ENCODE peak calls at places on chromosomes 16 and 17, in four cellular contexts. M is upper lobe of right lung, W is tibial artery, R is IMR-90. J is an unnamed sample.
A peak's percentile ranks its signal among the peaks of the same experiment; 100 is the strongest.

GRCh38 chr16:1613240-1613639 is 1.1 kb downstream of the CRAMP1 start:
- DNase-seq in M (no peak), W (no peak), R (no peak), J (no peak)

GRCh38 chr16:25051446-25052160 is 36.4 kb upstream of the ARHGAP17 start:
- DNase-seq in M (no peak), W (no peak), R (peak; percentile 84), J (no peak)

GRCh38 chr16:89210904-89211515 is 6.5 kb upstream of the ZNF778 start:
- DNase-seq in M (no peak), W (no peak), R (peak; percentile 27), J (no peak)

GRCh38 chr17:45368661-45369060 is 51.8 kb upstream of the MAP3K14 start:
- DNase-seq in M (no peak), W (no peak), R (peak; percentile 92), J (no peak)

GRCh38 chr17:12406623-12407228 is 259.0 kb upstream of the MYOCD start:
- DNase-seq in M (no peak), W (no peak), R (peak; percentile 18), J (no peak)

GRCh38 chr17:57107498-57108101 is 22.6 kb downstream of the AKAP1 start:
- DNase-seq in M (peak; percentile 77), W (no peak), R (peak; percentile 42), J (no peak)

GRCh38 chr16:11258553-11259287 is 2.7 kb upstream of the SOCS1 start:
- DNase-seq in M (no peak), W (peak; percentile 82), R (no peak), J (no peak)

GRCh38 chr16:82195917-82196494 is 26.0 kb upstream of the MPHOSPH6 start:
- DNase-seq in M (no peak), W (no peak), R (no peak), J (no peak)

GRCh38 chr16:70725912-70726828 is 40.3 kb upstream of the MTSS2 start:
- DNase-seq in M (peak; percentile 80), W (no peak), R (peak; percentile 42), J (no peak)

GRCh38 chr17:7478276-7479138 is 924 bp downstream of the ZBTB4 start:
- DNase-seq in M (peak; percentile 85), W (peak; percentile 79), R (peak; percentile 18), J (no peak)

GRCh38 chr17:3961564-3962047 is 2.6 kb downstream of the ATP2A3 start:
- DNase-seq in M (no peak), W (no peak), R (no peak), J (no peak)

GRCh38 chr16:71537643-71538042 is 11.4 kb downstream of the CHST4 start:
- DNase-seq in M (no peak), W (no peak), R (peak; percentile 41), J (no peak)

GRCh38 chr17:36144014-36144413 is 32.4 kb downstream of the TBC1D3B start:
- DNase-seq in M (no peak), W (no peak), R (no peak), J (no peak)

GRCh38 chr16:3780570-3780969 is 63.2 kb upstream of the TRAP1 start:
- DNase-seq in M (no peak), W (no peak), R (peak; percentile 19), J (no peak)

GRCh38 chr16:65769055-65769465 is 597.4 kb upstream of the CDH5 start:
- DNase-seq in M (no peak), W (no peak), R (peak; percentile 59), J (no peak)

GRCh38 chr16:53504161-53504663 is 1.2 kb upstream of the AKTIP start:
- DNase-seq in M (peak; percentile 69), W (peak; percentile 84), R (peak; percentile 31), J (no peak)

GRCh38 chr16:79163666-79164377 is 436.7 kb downstream of the MAF start:
- DNase-seq in M (no peak), W (no peak), R (no peak), J (no peak)

DNA sequence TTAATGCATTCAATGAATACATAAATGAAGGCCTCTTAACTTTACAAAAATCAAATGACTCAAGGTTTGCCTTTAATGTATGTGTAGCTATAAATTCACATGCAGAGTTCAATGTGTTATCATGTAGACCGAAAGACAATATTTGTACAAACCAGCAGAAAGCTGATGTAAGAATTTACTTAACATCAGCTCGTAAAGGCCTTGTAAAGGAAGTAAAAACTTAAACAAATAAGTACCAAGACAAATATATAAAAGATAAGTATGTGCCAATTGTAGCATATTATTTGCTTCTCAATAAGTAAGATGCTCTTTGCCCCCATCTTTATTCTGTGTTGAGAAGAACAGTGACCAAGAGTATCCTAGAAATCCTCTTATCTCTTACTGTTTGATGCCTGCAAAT is 105.7 kb downstream of the SYCE1L start:
- DNase-seq in M (no peak), W (no peak), R (no peak), J (no peak)
- TF ChIP-seq CTCF in M (no peak), W (no peak), R (no peak), J (no peak)

GRCh38 chr17:82613283-82614094 is 34.8 kb downstream of the WDR45B start:
- DNase-seq in M (no peak), W (no peak), R (no peak), J (no peak)

GRCh38 chr17:82614095-82614631 is 34.1 kb downstream of the WDR45B start:
- DNase-seq in M (no peak), W (no peak), R (no peak), J (no peak)

GRCh38 chr17:82619211-82619610 is 29.0 kb downstream of the WDR45B start:
- DNase-seq in M (no peak), W (no peak), R (no peak), J (no peak)

GRCh38 chr17:82616021-82616703 is 32.1 kb downstream of the WDR45B start:
- DNase-seq in M (no peak), W (no peak), R (no peak), J (no peak)

DNA sequence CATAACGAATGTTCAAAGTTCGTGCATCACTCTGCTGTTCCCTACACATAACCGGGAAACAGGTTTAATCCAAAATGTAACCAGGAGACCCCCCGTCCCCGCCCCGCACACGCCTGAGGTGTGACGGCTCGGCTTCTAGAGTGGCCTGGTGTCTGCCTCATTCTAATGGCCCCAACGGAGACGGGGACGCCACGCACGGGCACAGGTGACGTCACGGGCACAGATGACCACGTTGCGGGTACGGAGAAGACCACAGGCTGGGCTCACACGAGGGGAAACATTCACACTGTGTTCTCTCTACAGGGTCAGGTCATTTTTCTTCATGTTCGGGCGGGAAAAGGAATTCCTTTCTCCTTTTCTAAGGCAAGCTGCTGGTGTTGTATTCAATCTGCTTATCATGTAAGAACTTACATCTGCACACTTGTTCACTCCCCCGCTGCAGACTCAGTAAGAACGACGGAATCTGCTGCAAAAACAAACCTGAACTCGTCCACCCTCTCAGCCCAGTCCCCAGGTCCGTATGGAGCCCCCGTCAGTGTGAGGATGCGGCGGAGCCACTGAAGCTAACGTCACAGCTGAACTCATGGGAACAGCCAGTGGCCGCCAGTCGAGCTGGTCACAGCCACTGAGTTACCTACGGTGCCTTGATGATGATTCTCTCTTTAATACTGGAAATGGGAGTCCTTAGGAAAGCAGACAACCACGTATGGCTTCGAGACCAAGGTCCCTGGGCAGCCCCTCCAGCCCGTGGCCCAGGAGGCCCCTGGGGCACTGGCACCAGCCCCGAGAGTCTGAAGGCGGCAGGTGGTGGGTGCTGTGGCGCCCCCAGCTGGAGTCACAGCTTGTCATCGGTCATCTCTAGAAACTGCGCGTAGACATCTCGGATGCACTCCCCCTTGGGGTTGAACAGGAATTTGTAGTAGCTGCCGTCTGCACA is 32.9 kb downstream of the WDR45B start:
- DNase-seq in M (no peak), W (no peak), R (no peak), J (no peak)
- TF ChIP-seq CTCF in M (no peak), W (no peak), R (no peak), J (no peak)

DNA sequence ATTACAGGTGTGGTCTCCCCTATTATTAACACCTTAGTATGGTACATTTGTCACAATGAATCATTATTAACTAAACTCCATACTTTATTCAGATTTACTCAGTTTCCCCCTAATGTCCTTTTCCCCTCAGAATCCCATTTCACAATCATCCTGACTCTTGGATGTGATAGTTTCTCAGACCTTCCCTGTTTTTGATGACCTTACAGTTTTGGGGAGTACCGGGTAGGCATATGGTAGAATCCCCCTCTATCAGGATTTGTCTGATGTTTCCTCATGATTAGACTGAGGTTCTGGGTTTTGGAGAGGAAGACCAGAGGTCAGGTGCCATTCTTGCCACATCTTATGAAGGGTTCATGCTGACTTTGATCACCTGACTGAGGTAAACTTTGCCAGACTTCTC is 6.0 kb upstream of the ASB16 start:
- DNase-seq in M (no peak), W (no peak), R (no peak), J (no peak)
- TF ChIP-seq CTCF in M (no peak), W (no peak), R (no peak), J (no peak)

GRCh38 chr17:49315551-49315951 is 46.5 kb downstream of the ZNF652 start:
- DNase-seq in M (peak; percentile 71), W (peak; percentile 81), R (peak; percentile 91), J (peak; percentile 87)
- TF ChIP-seq CTCF in M (peak; percentile 86), W (peak; percentile 80), R (peak; percentile 97), J (peak; percentile 85)

GRCh38 chr17:31019004-31019403 is 48.2 kb downstream of the RNF135 start:
- DNase-seq in M (no peak), W (no peak), R (no peak), J (no peak)

GRCh38 chr17:31013844-31014243 is 43.0 kb downstream of the RNF135 start:
- DNase-seq in M (no peak), W (no peak), R (no peak), J (no peak)

GRCh38 chr17:31015639-31016038 is 44.8 kb downstream of the RNF135 start:
- DNase-seq in M (no peak), W (no peak), R (no peak), J (no peak)
- TF ChIP-seq CTCF in M (no peak), W (no peak), R (no peak), J (no peak)

GRCh38 chr17:67520916-67521772 is 144.1 kb downstream of the PITPNC1 start:
- DNase-seq in M (no peak), W (no peak), R (peak; percentile 24), J (no peak)
- TF ChIP-seq CTCF in M (no peak), W (no peak), R (no peak), J (no peak)

GRCh38 chr17:1099242-1099641 is 80.5 kb downstream of the ABR start:
- DNase-seq in M (no peak), W (no peak), R (no peak), J (no peak)

GRCh38 chr17:1095853-1096675 is 83.7 kb downstream of the ABR start:
- DNase-seq in M (no peak), W (no peak), R (no peak), J (no peak)

GRCh38 chr17:1104222-1104621 is 75.6 kb downstream of the ABR start:
- DNase-seq in M (no peak), W (peak; percentile 82), R (no peak), J (no peak)

GRCh38 chr17:1095093-1095852 is 84.5 kb downstream of the ABR start:
- DNase-seq in M (peak; percentile 90), W (no peak), R (no peak), J (no peak)

GRCh38 chr17:1100382-1100781 is 79.4 kb downstream of the ABR start:
- DNase-seq in M (no peak), W (no peak), R (no peak), J (no peak)
- TF ChIP-seq CTCF in M (no peak), W (no peak), R (no peak), J (no peak)

J was measured in osteocyte.